ENCODE peak calls at places on chromosomes 4 and X, in five cellular contexts. One of them, this sample, is unnamed.

GRCh38 chr4:128635141-128635911 is 174.2 kb upstream of the JADE1 start:
- DNase-seq in astrocyte: peak; percentile 96
- DNase-seq in neural progenitor cell: peak; percentile 46
- DNase-seq in lower lobe of right lung: peak; percentile 85
- DNase-seq in cardiac muscle cell: peak; percentile 99
- DNase-seq in this sample: peak; percentile 69

GRCh38 chr4:78057600-78058560 is 757 bp downstream of the FRAS1 start:
- DNase-seq in neural progenitor cell: peak; percentile 66
- DNase-seq in cardiac muscle cell: peak; percentile 55
- DNase-seq in lower lobe of right lung: peak; percentile 65
- DNase-seq in astrocyte: peak; percentile 36
- DNase-seq in this sample: peak; percentile 49

GRCh38 chrX:318739-319578 is at the start of gene GTPBP6:
- DNase-seq in lower lobe of right lung: peak; percentile 100
- DNase-seq in neural progenitor cell: peak; percentile 100
- DNase-seq in cardiac muscle cell: peak; percentile 100
- DNase-seq in astrocyte: peak; percentile 98
- DNase-seq in this sample: peak; percentile 100

GRCh38 chr4:113435893-113436292 is 325.6 kb downstream of the CAMK2D start:
- DNase-seq in cardiac muscle cell: peak; percentile 91
- DNase-seq in neural progenitor cell: no peak
- DNase-seq in lower lobe of right lung: no peak
- DNase-seq in astrocyte: peak; percentile 92
- DNase-seq in this sample: no peak

GRCh38 chr4:182554736-182555135 is 311.5 kb downstream of the TENM3 start:
- DNase-seq in cardiac muscle cell: peak; percentile 13
- DNase-seq in astrocyte: peak; percentile 79
- DNase-seq in neural progenitor cell: no peak
- DNase-seq in lower lobe of right lung: no peak
- DNase-seq in this sample: no peak

GRCh38 chr4:128481752-128482480 is 194.3 kb upstream of the PGRMC2 start:
- DNase-seq in neural progenitor cell: no peak
- DNase-seq in astrocyte: no peak
- DNase-seq in lower lobe of right lung: no peak
- DNase-seq in cardiac muscle cell: no peak
- DNase-seq in this sample: no peak

GRCh38 chr4:110296892-110297291 is 98.5 kb upstream of the ELOVL6 start:
- DNase-seq in cardiac muscle cell: no peak
- DNase-seq in lower lobe of right lung: no peak
- DNase-seq in astrocyte: no peak
- DNase-seq in neural progenitor cell: no peak
- DNase-seq in this sample: no peak

GRCh38 chr4:99071159-99071558 is 17.4 kb downstream of the ADH5 start:
- DNase-seq in cardiac muscle cell: no peak
- DNase-seq in astrocyte: no peak
- DNase-seq in lower lobe of right lung: no peak
- DNase-seq in neural progenitor cell: no peak
- DNase-seq in this sample: no peak

GRCh38 chr4:5686338-5686737 is 22.0 kb downstream of the EVC2 start:
- DNase-seq in lower lobe of right lung: no peak
- DNase-seq in neural progenitor cell: no peak
- DNase-seq in cardiac muscle cell: no peak
- DNase-seq in astrocyte: no peak
- DNase-seq in this sample: no peak

GRCh38 chrX:119647552-119648420 is 41.6 kb upstream of the NKRF start:
- DNase-seq in neural progenitor cell: no peak
- DNase-seq in cardiac muscle cell: no peak
- DNase-seq in lower lobe of right lung: no peak
- DNase-seq in astrocyte: no peak
- DNase-seq in this sample: no peak

GRCh38 chrX:21840199-21840557 is 761 bp downstream of the MBTPS2 start:
- DNase-seq in neural progenitor cell: no peak
- DNase-seq in cardiac muscle cell: peak; percentile 10
- DNase-seq in astrocyte: peak; percentile 15
- DNase-seq in lower lobe of right lung: no peak
- DNase-seq in this sample: no peak

GRCh38 chr4:116122131-116122530 is 963.2 kb downstream of the TRAM1L1 start:
- DNase-seq in cardiac muscle cell: no peak
- DNase-seq in astrocyte: peak; percentile 1
- DNase-seq in neural progenitor cell: no peak
- DNase-seq in lower lobe of right lung: no peak
- DNase-seq in this sample: no peak

GRCh38 chrX:41116948-41117347 is 31.7 kb downstream of the USP9X start:
- DNase-seq in neural progenitor cell: no peak
- DNase-seq in astrocyte: no peak
- DNase-seq in cardiac muscle cell: no peak
- DNase-seq in lower lobe of right lung: no peak
- DNase-seq in this sample: no peak

GRCh38 chr4:114103908-114104307 is 124.5 kb upstream of the ARSJ start:
- DNase-seq in neural progenitor cell: no peak
- DNase-seq in lower lobe of right lung: no peak
- DNase-seq in cardiac muscle cell: no peak
- DNase-seq in astrocyte: no peak
- DNase-seq in this sample: no peak

GRCh38 chr4:90537491-90537890 is 410.3 kb downstream of the CCSER1 start:
- DNase-seq in neural progenitor cell: no peak
- DNase-seq in lower lobe of right lung: no peak
- DNase-seq in astrocyte: peak; percentile 4
- DNase-seq in cardiac muscle cell: peak; percentile 5
- DNase-seq in this sample: no peak

GRCh38 chr4:98784947-98785693 is 126.7 kb upstream of the TSPAN5 start:
- DNase-seq in lower lobe of right lung: no peak
- DNase-seq in neural progenitor cell: no peak
- DNase-seq in astrocyte: no peak
- DNase-seq in cardiac muscle cell: no peak
- DNase-seq in this sample: no peak

GRCh38 chr4:149047368-149047767 is 605.2 kb upstream of the NR3C2 start:
- DNase-seq in neural progenitor cell: no peak
- DNase-seq in lower lobe of right lung: no peak
- DNase-seq in astrocyte: peak; percentile 58
- DNase-seq in cardiac muscle cell: no peak
- DNase-seq in this sample: no peak

GRCh38 chr4:114077610-114078009 is 98.2 kb upstream of the ARSJ start:
- DNase-seq in neural progenitor cell: no peak
- DNase-seq in astrocyte: peak; percentile 97
- DNase-seq in lower lobe of right lung: no peak
- DNase-seq in cardiac muscle cell: peak; percentile 45
- DNase-seq in this sample: no peak

GRCh38 chrX:54423161-54423888 is 16.9 kb upstream of the TSR2 start:
- DNase-seq in neural progenitor cell: peak; percentile 63
- DNase-seq in cardiac muscle cell: peak; percentile 10
- DNase-seq in astrocyte: no peak
- DNase-seq in lower lobe of right lung: no peak
- DNase-seq in this sample: no peak

GRCh38 chr4:44927361-44928061 is 201.2 kb upstream of the GNPDA2 start:
- DNase-seq in neural progenitor cell: peak; percentile 58
- DNase-seq in astrocyte: peak; percentile 1
- DNase-seq in lower lobe of right lung: no peak
- DNase-seq in cardiac muscle cell: peak; percentile 60
- DNase-seq in this sample: no peak

GRCh38 chr4:3168029-3168428 is 80.9 kb upstream of the MSANTD1 start:
- DNase-seq in astrocyte: peak; percentile 45
- DNase-seq in cardiac muscle cell: peak; percentile 17
- DNase-seq in neural progenitor cell: no peak
- DNase-seq in lower lobe of right lung: no peak
- DNase-seq in this sample: no peak

GRCh38 chrX:71619193-71619592 is 882 bp upstream of the CXCR3 start:
- DNase-seq in lower lobe of right lung: no peak
- DNase-seq in neural progenitor cell: no peak
- DNase-seq in astrocyte: peak; percentile 25
- DNase-seq in cardiac muscle cell: no peak
- DNase-seq in this sample: no peak

GRCh38 chrX:151386838-151387459 is 10.1 kb upstream of the VMA21 start:
- DNase-seq in lower lobe of right lung: no peak
- DNase-seq in neural progenitor cell: no peak
- DNase-seq in astrocyte: no peak
- DNase-seq in cardiac muscle cell: peak; percentile 1
- DNase-seq in this sample: no peak

GRCh38 chr4:47668810-47669408 is 169.0 kb downstream of the CORIN start:
- DNase-seq in astrocyte: peak; percentile 36
- DNase-seq in cardiac muscle cell: peak; percentile 72
- DNase-seq in neural progenitor cell: peak; percentile 43
- DNase-seq in lower lobe of right lung: no peak
- DNase-seq in this sample: no peak

GRCh38 chrX:101550825-101551767 is 749 bp downstream of the ARMCX1 start:
- DNase-seq in lower lobe of right lung: peak; percentile 52
- DNase-seq in cardiac muscle cell: peak; percentile 56
- DNase-seq in neural progenitor cell: peak; percentile 72
- DNase-seq in astrocyte: peak; percentile 20
- DNase-seq in this sample: no peak

GRCh38 chr4:133148690-133149363 is at the start of gene PCDH10:
- DNase-seq in lower lobe of right lung: peak; percentile 81
- DNase-seq in neural progenitor cell: peak; percentile 96
- DNase-seq in cardiac muscle cell: peak; percentile 97
- DNase-seq in astrocyte: peak; percentile 90
- DNase-seq in this sample: peak; percentile 80

GRCh38 chr4:113270520-113271319 is 221.3 kb downstream of the ANK2 start:
- DNase-seq in lower lobe of right lung: no peak
- DNase-seq in astrocyte: no peak
- DNase-seq in cardiac muscle cell: no peak
- DNase-seq in neural progenitor cell: no peak
- DNase-seq in this sample: no peak

DNA sequence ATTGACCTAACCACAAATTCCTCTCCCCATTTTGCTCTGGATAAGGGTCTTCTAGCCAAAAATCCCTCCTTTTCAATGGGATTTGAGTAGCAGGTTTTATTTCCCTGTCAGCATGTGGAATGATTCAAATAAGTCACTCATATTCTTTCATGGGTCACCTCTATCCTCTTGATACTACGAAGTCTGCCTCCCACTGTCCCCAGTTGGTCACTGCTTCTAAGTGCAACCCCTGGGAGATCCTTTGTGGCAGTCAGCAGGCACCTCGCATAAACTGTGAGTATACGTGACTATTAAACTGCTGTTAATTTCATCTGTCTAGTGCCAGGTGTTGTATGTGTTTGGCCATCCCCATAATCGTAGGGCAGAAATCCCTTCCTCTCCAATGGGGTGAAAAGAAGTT is 1667.9 kb upstream of the PCDH7 start:
- DNase-seq in cardiac muscle cell: no peak
- DNase-seq in lower lobe of right lung: no peak
- DNase-seq in astrocyte: no peak
- DNase-seq in neural progenitor cell: peak; percentile 21
- DNase-seq in this sample: no peak
- H3K27ac ChIP-seq in cardiac muscle cell: no peak overlapping the region
- H3K27ac ChIP-seq in lower lobe of right lung: no peak overlapping the region
- H3K27ac ChIP-seq in astrocyte: no peak overlapping the region
- H3K27ac ChIP-seq in neural progenitor cell: no peak overlapping the region
- H3K27ac ChIP-seq in this sample: no peak overlapping the region

DNA sequence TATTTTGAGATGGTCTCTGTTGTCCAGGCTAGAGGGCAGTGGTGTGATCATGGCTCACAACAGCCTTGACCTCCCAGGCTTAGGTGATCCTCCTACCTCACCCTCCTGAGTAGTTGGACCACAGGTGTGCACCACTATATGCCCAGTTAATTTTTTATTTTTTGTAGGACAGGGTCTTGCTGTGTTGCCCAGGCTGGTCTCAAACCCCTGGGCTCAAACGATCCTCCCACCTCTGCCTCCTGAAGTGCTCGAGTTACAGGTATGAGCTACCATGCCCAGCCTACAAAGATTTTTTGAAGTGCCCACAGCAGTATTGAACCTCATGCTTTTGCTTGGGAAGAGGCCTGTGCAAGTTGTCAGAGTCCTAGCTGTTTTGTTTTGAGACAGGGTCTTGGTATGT is 31.1 kb downstream of the NSD2 start:
- DNase-seq in lower lobe of right lung: no peak
- DNase-seq in neural progenitor cell: no peak
- DNase-seq in astrocyte: no peak
- DNase-seq in cardiac muscle cell: no peak
- DNase-seq in this sample: no peak
- H3K4me1 ChIP-seq in lower lobe of right lung: peaks cover 21% of the 10 kb centered on the region
- H3K4me1 ChIP-seq in neural progenitor cell: peaks cover 5% of the 10 kb centered on the region
- H3K4me1 ChIP-seq in astrocyte: no peaks in the 10 kb centered on the region
- H3K4me1 ChIP-seq in cardiac muscle cell: peaks cover 24% of the 10 kb centered on the region
- H3K4me1 ChIP-seq in this sample: no peaks in the 10 kb centered on the region

GRCh38 chr4:15769202-15769601 is 8.9 kb upstream of the CD38 start:
- DNase-seq in astrocyte: no peak
- DNase-seq in neural progenitor cell: no peak
- DNase-seq in cardiac muscle cell: no peak
- DNase-seq in lower lobe of right lung: no peak
- DNase-seq in this sample: no peak

GRCh38 chr4:15765306-15765705 is 12.8 kb upstream of the CD38 start:
- DNase-seq in lower lobe of right lung: no peak
- DNase-seq in neural progenitor cell: no peak
- DNase-seq in cardiac muscle cell: no peak
- DNase-seq in astrocyte: no peak
- DNase-seq in this sample: no peak

GRCh38 chr4:15766821-15767220 is 11.3 kb upstream of the CD38 start:
- DNase-seq in astrocyte: no peak
- DNase-seq in cardiac muscle cell: no peak
- DNase-seq in neural progenitor cell: no peak
- DNase-seq in lower lobe of right lung: no peak
- DNase-seq in this sample: no peak

GRCh38 chr4:15771419-15772058 is 6.6 kb upstream of the CD38 start:
- DNase-seq in cardiac muscle cell: no peak
- DNase-seq in astrocyte: no peak
- DNase-seq in lower lobe of right lung: no peak
- DNase-seq in neural progenitor cell: no peak
- DNase-seq in this sample: no peak

GRCh38 chr4:15765910-15766703 is 12.0 kb upstream of the CD38 start:
- DNase-seq in lower lobe of right lung: no peak
- DNase-seq in astrocyte: no peak
- DNase-seq in neural progenitor cell: no peak
- DNase-seq in cardiac muscle cell: no peak
- DNase-seq in this sample: no peak
- H3K27ac ChIP-seq in lower lobe of right lung: no peak overlapping the region
- H3K27ac ChIP-seq in astrocyte: no peak overlapping the region
- H3K27ac ChIP-seq in neural progenitor cell: no peak overlapping the region
- H3K27ac ChIP-seq in cardiac muscle cell: no peak overlapping the region
- H3K27ac ChIP-seq in this sample: no peak overlapping the region

GRCh38 chr4:118936406-118936805 is 47.8 kb downstream of the SYNPO2 start:
- DNase-seq in astrocyte: no peak
- DNase-seq in lower lobe of right lung: no peak
- DNase-seq in cardiac muscle cell: no peak
- DNase-seq in neural progenitor cell: no peak
- DNase-seq in this sample: no peak
- H3K4me1 ChIP-seq in astrocyte: no peaks in the 10 kb centered on the region
- H3K4me1 ChIP-seq in lower lobe of right lung: no peaks in the 10 kb centered on the region
- H3K4me1 ChIP-seq in cardiac muscle cell: peaks cover 3% of the 10 kb centered on the region
- H3K4me1 ChIP-seq in neural progenitor cell: no peaks in the 10 kb centered on the region
- H3K4me1 ChIP-seq in this sample: no peaks in the 10 kb centered on the region

GRCh38 chr4:37902738-37903693 is 12.1 kb downstream of the TBC1D1 start:
- DNase-seq in cardiac muscle cell: no peak
- DNase-seq in lower lobe of right lung: no peak
- DNase-seq in neural progenitor cell: no peak
- DNase-seq in astrocyte: no peak
- DNase-seq in this sample: no peak

GRCh38 chr4:37902212-37902611 is 11.3 kb downstream of the TBC1D1 start:
- DNase-seq in lower lobe of right lung: no peak
- DNase-seq in cardiac muscle cell: no peak
- DNase-seq in neural progenitor cell: no peak
- DNase-seq in astrocyte: no peak
- DNase-seq in this sample: no peak

GRCh38 chr4:37904824-37905223 is 13.9 kb downstream of the TBC1D1 start:
- DNase-seq in neural progenitor cell: no peak
- DNase-seq in cardiac muscle cell: no peak
- DNase-seq in lower lobe of right lung: no peak
- DNase-seq in astrocyte: no peak
- DNase-seq in this sample: no peak

GRCh38 chr4:37905526-37906169 is 14.8 kb downstream of the TBC1D1 start:
- DNase-seq in astrocyte: no peak
- DNase-seq in neural progenitor cell: no peak
- DNase-seq in cardiac muscle cell: no peak
- DNase-seq in lower lobe of right lung: no peak
- DNase-seq in this sample: peak; percentile 74

GRCh38 chr4:37903901-37904300 is 13.0 kb downstream of the TBC1D1 start:
- DNase-seq in neural progenitor cell: no peak
- DNase-seq in astrocyte: no peak
- DNase-seq in lower lobe of right lung: no peak
- DNase-seq in cardiac muscle cell: no peak
- DNase-seq in this sample: no peak
- H3K27ac ChIP-seq in neural progenitor cell: no peak overlapping the region
- H3K27ac ChIP-seq in astrocyte: no peak overlapping the region
- H3K27ac ChIP-seq in lower lobe of right lung: no peak overlapping the region
- H3K27ac ChIP-seq in cardiac muscle cell: no peak overlapping the region
- H3K27ac ChIP-seq in this sample: no peak overlapping the region